ENCODE peak calls at places on chromosomes 7 and 10, in seven cellular contexts. Q is mesendoderm, P is mesenchymal stem cell, Z is neuronal stem cell, W is H9, G is H1, T is trophoblast cell. D is an unnamed sample.

GRCh38 chr7:138663741-138664710 is 37.1 kb downstream of the SVOPL start:
- DNase-seq in Q (peak), P (peak), T (peak), Z (no peak), G (peak), W (peak), D (no peak)

GRCh38 chr7:82109288-82109687 is 334.3 kb downstream of the CACNA2D1 start:
- DNase-seq in W (no peak), Q (no peak), P (peak), Z (no peak), T (no peak), G (no peak), D (peak)

GRCh38 chr7:150313367-150313809 is 9.8 kb upstream of the LRRC61 start:
- DNase-seq in P (no peak), W (no peak), Z (no peak), T (no peak), Q (peak), G (no peak), D (no peak)

GRCh38 chr7:77631820-77632219 is 64.4 kb upstream of the RSBN1L start:
- DNase-seq in G (no peak), P (peak), Z (no peak), Q (no peak), T (no peak), W (no peak), D (no peak)

GRCh38 chr10:130743751-130744191 is 567.8 kb downstream of the TCERG1L start:
- DNase-seq in W (no peak), P (no peak), Z (no peak), Q (no peak), G (no peak), T (no peak), D (no peak)

GRCh38 chr7:69412331-69413146 is 185.7 kb upstream of the AUTS2 start:
- DNase-seq in G (no peak), T (peak), Q (peak), W (no peak), Z (no peak), P (peak), D (no peak)

GRCh38 chr10:9895981-9896380 is 1121.7 kb upstream of the CELF2 start:
- DNase-seq in G (no peak), Z (no peak), Q (no peak), W (no peak), P (no peak), T (no peak), D (no peak)

GRCh38 chr10:13560597-13560996 is 26.2 kb upstream of the PRPF18 start:
- DNase-seq in Z (no peak), P (no peak), T (no peak), W (no peak), G (no peak), Q (no peak), D (peak)

GRCh38 chr7:105808703-105809590 is 67.5 kb downstream of the ATXN7L1 start:
- DNase-seq in Q (no peak), Z (no peak), W (no peak), T (peak), P (peak), G (no peak), D (peak)

GRCh38 chr10:115979576-115979975 is 293.4 kb downstream of the GFRA1 start:
- DNase-seq in P (no peak), Q (no peak), G (no peak), W (no peak), Z (no peak), T (no peak), D (no peak)

GRCh38 chr7:156014808-156015207 is 202.5 kb upstream of the SHH start:
- DNase-seq in P (no peak), Q (no peak), Z (no peak), T (no peak), G (no peak), W (peak), D (no peak)

GRCh38 chr10:12507165-12507870 is 158.0 kb downstream of the CAMK1D start:
- DNase-seq in Q (no peak), W (no peak), Z (no peak), P (no peak), T (no peak), G (peak), D (no peak)

GRCh38 chr7:74625446-74625845 is 32.1 kb upstream of the GTF2I start:
- DNase-seq in Q (no peak), Z (no peak), G (no peak), T (peak), P (peak), W (no peak), D (peak)

GRCh38 chr10:15735766-15736165 is 16.0 kb upstream of the ITGA8 start:
- DNase-seq in P (no peak), W (no peak), Z (no peak), G (no peak), Q (no peak), T (no peak), D (no peak)

GRCh38 chr7:121909721-121910359 is 36.9 kb downstream of the PTPRZ1 start:
- DNase-seq in Q (no peak), T (no peak), G (no peak), P (no peak), Z (no peak), W (no peak), D (no peak)

GRCh38 chr10:49109669-49110335 is 5.5 kb downstream of the VSTM4 start:
- DNase-seq in Q (no peak), Z (no peak), P (peak), T (no peak), G (no peak), W (no peak), D (peak)

GRCh38 chr10:89963446-89964102 is 262.2 kb downstream of the KIF20B start:
- DNase-seq in Z (no peak), P (peak), Q (no peak), G (no peak), T (no peak), W (no peak), D (no peak)

GRCh38 chr7:153382591-153383225 is 623.2 kb downstream of the ACTR3B start:
- DNase-seq in P (no peak), G (peak), Z (no peak), T (peak), Q (no peak), W (no peak), D (no peak)

GRCh38 chr10:96176985-96177384 is 46.9 kb downstream of the ZNF518A start:
- DNase-seq in G (no peak), Q (no peak), T (no peak), P (no peak), Z (no peak), W (no peak), D (no peak)

GRCh38 chr7:155352753-155353115 is 55.1 kb downstream of the INSIG1 start:
- DNase-seq in W (no peak), Z (no peak), P (no peak), Q (no peak), G (no peak), T (no peak), D (no peak)

GRCh38 chr10:22253578-22253882 is 35.7 kb upstream of the EBLN1 start:
- DNase-seq in G (no peak), T (peak), P (no peak), Z (no peak), Q (peak), W (no peak), D (no peak)
- H3K4ac ChIP-seq in G (no peak), T (no peak), P (no peak), Z (no peak), Q (no peak), W (no peak), D (no peak)

GRCh38 chr10:28666751-28667467 is 10.4 kb upstream of the BAMBI start:
- DNase-seq in Z (no peak), G (no peak), W (no peak), T (no peak), P (no peak), Q (no peak), D (no peak)

GRCh38 chr10:28664369-28664740 is 13.0 kb upstream of the BAMBI start:
- DNase-seq in Q (no peak), W (no peak), G (no peak), T (peak), P (peak), Z (no peak), D (peak)

GRCh38 chr10:28674782-28675181 is 2.5 kb upstream of the BAMBI start:
- DNase-seq in T (no peak), Z (no peak), P (no peak), G (no peak), W (no peak), Q (no peak), D (no peak)

GRCh38 chr10:28668363-28669226 is 8.7 kb upstream of the BAMBI start:
- DNase-seq in W (peak), G (peak), Z (no peak), T (peak), Q (peak), P (peak), D (no peak)

DNA sequence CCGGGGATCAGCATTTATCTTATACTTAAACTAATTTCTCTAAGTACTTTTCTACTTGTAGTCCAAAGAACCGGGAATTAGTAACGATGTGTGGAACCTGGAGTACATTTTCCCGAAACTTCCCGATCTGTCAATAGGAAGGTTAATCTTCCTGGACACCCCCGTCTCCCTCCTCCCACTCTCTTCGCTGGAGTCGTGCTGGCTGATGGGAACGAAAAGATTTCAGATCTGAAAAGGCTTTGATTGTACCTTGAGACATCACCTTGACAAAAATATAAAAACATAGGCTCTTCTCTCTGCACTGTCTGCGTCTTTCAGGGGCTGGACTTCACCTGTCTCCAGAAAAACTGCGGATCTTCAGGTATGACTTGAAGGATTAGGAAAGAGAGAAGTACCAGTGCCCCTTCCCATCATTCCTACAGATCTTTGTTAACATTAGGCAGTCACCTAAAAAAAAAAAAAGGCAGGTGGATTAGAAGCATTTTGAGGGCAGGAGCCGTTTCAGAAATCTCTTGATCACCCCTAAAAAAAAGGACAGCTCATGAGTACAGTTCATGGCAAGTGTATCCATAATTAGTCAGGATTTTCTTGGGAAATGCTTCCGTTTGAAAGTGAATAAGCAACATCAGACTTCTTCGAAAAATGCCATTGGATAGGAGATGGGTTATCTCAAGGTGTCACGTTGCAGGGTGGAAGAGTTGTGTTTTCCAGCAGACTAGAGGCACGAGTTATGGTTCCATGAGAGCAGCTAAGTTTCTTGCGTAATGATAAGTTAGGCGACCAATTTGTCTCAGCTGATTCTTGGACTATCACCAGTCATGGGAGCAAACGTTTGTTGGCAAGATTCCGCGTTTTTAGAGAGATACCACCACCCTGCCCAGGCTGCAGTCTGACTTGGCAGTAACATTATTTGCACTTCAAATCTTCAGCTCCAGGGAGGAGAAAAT is 7.8 kb upstream of the BAMBI start:
- DNase-seq in Q (peak), P (no peak), T (peak), Z (no peak), W (no peak), G (no peak), D (no peak)
- H3K4ac ChIP-seq in Q (peak), P (no peak), T (peak), Z (no peak), W (no peak), G (no peak), D (no peak)

GRCh38 chr10:17407040-17407439 is 47.4 kb downstream of the ST8SIA6 start:
- DNase-seq in W (no peak), Z (no peak), P (no peak), G (no peak), Q (no peak), T (no peak), D (no peak)

GRCh38 chr10:17406036-17406834 is 48.2 kb downstream of the ST8SIA6 start:
- DNase-seq in G (no peak), Q (peak), Z (no peak), P (no peak), T (no peak), W (no peak), D (no peak)

GRCh38 chr10:17412323-17412722 is 42.1 kb downstream of the ST8SIA6 start:
- DNase-seq in G (no peak), W (peak), P (no peak), Q (peak), Z (no peak), T (no peak), D (no peak)

GRCh38 chr10:17410907-17411306 is 43.5 kb downstream of the ST8SIA6 start:
- DNase-seq in G (no peak), P (no peak), T (no peak), W (no peak), Q (no peak), Z (no peak), D (no peak)

GRCh38 chr10:17409170-17409733 is 45.1 kb downstream of the ST8SIA6 start:
- DNase-seq in G (no peak), W (no peak), T (peak), P (no peak), Q (peak), Z (no peak), D (peak)
- H3K4ac ChIP-seq in G (no peak), W (no peak), T (no peak), P (no peak), Q (no peak), Z (no peak), D (no peak)

GRCh38 chr7:129055294-129055816 is 444 bp upstream of the TNPO3 start:
- DNase-seq in P (no peak), Z (no peak), T (no peak), W (no peak), Q (no peak), G (no peak), D (no peak)
- H3K4ac ChIP-seq in P (peak), Z (no peak), T (no peak), W (no peak), Q (no peak), G (no peak), D (peak)

DNA sequence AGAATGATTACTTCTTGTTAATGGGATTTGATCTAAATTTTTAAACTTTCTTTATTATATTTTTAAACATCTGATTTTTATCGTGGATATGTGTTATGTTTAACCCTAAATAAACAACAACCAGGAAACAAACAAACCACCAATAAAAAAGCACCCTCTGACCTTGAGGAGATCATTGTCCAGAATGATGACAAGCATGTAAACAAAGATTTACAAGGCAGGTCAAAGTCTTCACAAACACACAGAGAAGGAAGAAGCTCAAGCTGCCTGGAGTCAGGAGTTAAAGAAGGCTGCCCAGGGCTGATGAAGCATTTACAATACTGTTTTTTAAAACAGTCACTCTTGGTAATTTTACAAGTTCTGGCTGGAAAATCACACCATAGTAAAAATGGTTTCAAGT is 31.0 kb upstream of the EGFR start:
- DNase-seq in T (no peak), G (no peak), W (no peak), Q (no peak), Z (no peak), P (peak), D (no peak)
- H3K4ac ChIP-seq in T (no peak), G (no peak), W (no peak), Q (no peak), Z (no peak), P (no peak), D (peak)

GRCh38 chr10:8332730-8333111 is 278.2 kb downstream of the GATA3 start:
- DNase-seq in Q (no peak), T (no peak), W (no peak), Z (no peak), P (no peak), G (no peak), D (no peak)

GRCh38 chr10:8331896-8332729 is 277.6 kb downstream of the GATA3 start:
- DNase-seq in Q (peak), G (peak), T (peak), P (peak), W (peak), Z (peak), D (peak)

GRCh38 chr10:8337332-8337651 is 282.8 kb downstream of the GATA3 start:
- DNase-seq in Z (no peak), G (no peak), W (no peak), Q (no peak), T (no peak), P (no peak), D (no peak)

GRCh38 chr10:8336629-8337331 is 282.3 kb downstream of the GATA3 start:
- DNase-seq in Z (no peak), T (no peak), P (no peak), G (no peak), W (no peak), Q (no peak), D (no peak)

GRCh38 chr10:8334631-8335030 is 280.1 kb downstream of the GATA3 start:
- DNase-seq in T (no peak), Q (peak), P (no peak), G (no peak), W (no peak), Z (no peak), D (no peak)
- H3K4ac ChIP-seq in T (no peak), Q (no peak), P (no peak), G (no peak), W (no peak), Z (no peak), D (no peak)

GRCh38 chr10:117991701-117992100 is 55.0 kb downstream of the RAB11FIP2 start:
- DNase-seq in T (peak), W (no peak), G (no peak), Z (no peak), Q (no peak), P (no peak), D (no peak)
- H3K4ac ChIP-seq in T (no peak), W (no peak), G (no peak), Z (no peak), Q (no peak), P (no peak), D (no peak)

DNA sequence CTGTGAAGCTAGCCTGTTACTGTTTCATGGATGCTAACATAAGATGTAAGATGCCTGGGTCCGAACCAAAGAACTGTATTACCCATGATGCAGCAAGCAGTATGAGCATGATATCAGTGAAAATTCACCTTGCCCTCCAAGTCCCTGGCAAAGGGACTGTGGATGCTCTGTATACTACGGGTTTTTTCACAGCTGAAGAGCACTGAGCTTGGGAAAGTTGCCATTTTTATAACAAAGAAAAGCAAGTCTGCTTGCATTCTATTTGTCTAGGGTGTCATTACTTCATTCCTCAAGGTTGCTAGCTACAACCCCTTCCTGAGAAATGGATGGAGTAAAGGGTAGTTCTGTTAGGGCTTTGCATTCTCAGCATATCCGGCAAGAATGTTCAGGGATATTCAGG is 5.2 kb upstream of the GPR22 start:
- DNase-seq in P (no peak), Q (no peak), G (no peak), Z (no peak), T (no peak), W (no peak), D (no peak)
- H3K4ac ChIP-seq in P (no peak), Q (no peak), G (no peak), Z (no peak), T (no peak), W (no peak), D (no peak)

GRCh38 chr10:132662186-132662920 is 123.6 kb downstream of the NKX6-2 start:
- DNase-seq in Q (no peak), Z (no peak), W (no peak), T (no peak), P (no peak), G (no peak), D (peak)
- H3K4ac ChIP-seq in Q (no peak), Z (no peak), W (no peak), T (no peak), P (no peak), G (no peak), D (peak)

GRCh38 chr7:92723205-92723604 is 113.2 kb downstream of the CDK6 start:
- DNase-seq in W (no peak), Q (peak), T (peak), G (no peak), P (peak), Z (no peak), D (peak)
- H3K4ac ChIP-seq in W (no peak), Q (no peak), T (no peak), G (no peak), P (no peak), Z (no peak), D (peak)